ENCODE peak calls at places on chromosomes 3 and 15, in ten cellular contexts. K is lower lobe of right lung; Q is CD8-positive, alpha-beta memory T cell; W is heart left ventricle; L is CD8-positive, alpha-beta T cell; U is PC-9; B is AG04450; F is naive thymus-derived CD4-positive, alpha-beta T cell; Y is dorsolateral prefrontal cortex; I is lung. A is an unnamed sample.
A peak's percentile ranks its signal among the peaks of the same experiment; 100 is the strongest.

GRCh38 chr3:56919797-56920195 is 118.0 kb upstream of the ARHGEF3 start:
- DNase-seq in K (no peak), Q (peak; percentile 52), W (no peak), L (no peak), U (no peak), B (no peak), F (no peak), Y (no peak), I (no peak), A (no peak)

GRCh38 chr15:70935631-70936030 is 43.0 kb downstream of the LRRC49 start:
- DNase-seq in K (no peak), Q (no peak), W (no peak), L (no peak), U (no peak), B (no peak), F (no peak), Y (no peak), I (no peak), A (no peak)

GRCh38 chr3:187919018-187919417 is 173.8 kb upstream of the BCL6 start:
- DNase-seq in K (no peak), Q (peak; percentile 77), W (no peak), L (peak; percentile 64), U (no peak), B (no peak), F (peak; percentile 58), Y (no peak), I (no peak), A (no peak)

GRCh38 chr15:74382004-74382816 is 14.8 kb upstream of the CYP11A1 start:
- DNase-seq in K (peak; percentile 91), Q (peak; percentile 83), W (peak; percentile 90), L (peak; percentile 65), U (peak; percentile 62), B (no peak), F (peak; percentile 56), Y (peak; percentile 94), I (peak; percentile 85), A (peak; percentile 73)

GRCh38 chr3:106403746-106404145 is 534.9 kb upstream of the CBLB start:
- DNase-seq in K (no peak), Q (no peak), W (no peak), L (no peak), U (no peak), B (no peak), F (no peak), Y (no peak), I (no peak), A (no peak)

GRCh38 chr3:108408883-108409612 is 101.3 kb downstream of the MYH15 start:
- DNase-seq in K (peak; percentile 59), Q (no peak), W (no peak), L (no peak), U (no peak), B (no peak), F (no peak), Y (no peak), I (peak; percentile 68), A (no peak)

GRCh38 chr15:33113666-33114483 is 80.6 kb downstream of the FMN1 start:
- DNase-seq in K (no peak), Q (no peak), W (no peak), L (no peak), U (no peak), B (no peak), F (no peak), Y (no peak), I (no peak), A (no peak)

GRCh38 chr3:184868477-184868876 is 56.5 kb downstream of the VPS8 start:
- DNase-seq in K (no peak), Q (no peak), W (no peak), L (no peak), U (no peak), B (no peak), F (no peak), Y (no peak), I (no peak), A (no peak)

GRCh38 chr3:167491626-167492025 is 17.8 kb upstream of the SERPINI2 start:
- DNase-seq in K (no peak), Q (no peak), W (no peak), L (no peak), U (no peak), B (no peak), F (no peak), Y (no peak), I (no peak), A (no peak)

GRCh38 chr3:183958775-183959174 is 58.9 kb downstream of the ABCC5 start:
- DNase-seq in K (no peak), Q (no peak), W (no peak), L (no peak), U (peak; percentile 57), B (no peak), F (no peak), Y (no peak), I (no peak), A (peak; percentile 82)

GRCh38 chr3:108818404-108818803 is 4.2 kb upstream of the TRAT1 start:
- DNase-seq in K (no peak), Q (peak; percentile 78), W (no peak), L (peak; percentile 73), U (no peak), B (no peak), F (peak; percentile 76), Y (no peak), I (no peak), A (no peak)

GRCh38 chr15:31360158-31360561 is 33.5 kb downstream of the KLF13 start:
- DNase-seq in K (no peak), Q (no peak), W (no peak), L (no peak), U (no peak), B (no peak), F (no peak), Y (no peak), I (no peak), A (no peak)
- H3K27ac ChIP-seq in K (peak overlapping the region; percentile 93), Q (peak overlapping the region; percentile 90), W (peak overlapping the region; percentile 94), L (peak overlapping the region; percentile 91), U (no peak overlapping the region), B (no peak overlapping the region), F (peak overlapping the region; percentile 94), Y (peak overlapping the region; percentile 85), I (peak overlapping the region; percentile 42), A (no peak overlapping the region)

GRCh38 chr3:135623558-135623957 is 342.0 kb upstream of the PPP2R3A start:
- DNase-seq in K (no peak), Q (no peak), W (no peak), L (no peak), U (no peak), B (no peak), F (no peak), Y (no peak), I (no peak), A (no peak)

GRCh38 chr3:135622657-135623056 is 342.9 kb upstream of the PPP2R3A start:
- DNase-seq in K (no peak), Q (no peak), W (no peak), L (no peak), U (no peak), B (no peak), F (no peak), Y (no peak), I (no peak), A (no peak)

GRCh38 chr3:135621184-135621931 is 344.2 kb upstream of the PPP2R3A start:
- DNase-seq in K (no peak), Q (no peak), W (no peak), L (no peak), U (no peak), B (no peak), F (no peak), Y (no peak), I (no peak), A (no peak)

GRCh38 chr3:135618123-135618522 is 347.4 kb upstream of the PPP2R3A start:
- DNase-seq in K (no peak), Q (no peak), W (no peak), L (no peak), U (no peak), B (no peak), F (no peak), Y (no peak), I (no peak), A (no peak)

DNA sequence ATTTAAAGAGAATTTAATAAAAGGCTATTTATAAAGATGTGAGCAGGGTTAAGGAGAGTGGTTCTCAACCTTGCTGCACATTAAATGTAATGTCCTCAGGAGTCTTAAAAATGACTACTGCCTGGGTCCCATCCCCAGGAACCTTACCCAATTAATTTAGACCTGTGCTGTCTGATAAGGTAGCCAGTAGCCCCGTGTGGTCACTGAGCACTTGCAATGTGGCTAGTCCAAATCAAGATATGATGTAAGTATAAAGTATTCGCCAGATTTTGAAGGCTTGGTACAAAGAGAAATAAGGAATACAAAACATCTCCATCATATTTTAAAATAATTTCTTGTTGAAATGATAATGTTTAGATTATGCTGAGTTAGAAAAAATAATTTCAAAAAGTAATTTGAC is 343.3 kb upstream of the PPP2R3A start:
- DNase-seq in K (no peak), Q (no peak), W (no peak), L (no peak), U (no peak), B (no peak), F (no peak), Y (no peak), I (no peak), A (no peak)
- H3K27ac ChIP-seq in K (no peak overlapping the region), Q (no peak overlapping the region), W (no peak overlapping the region), L (no peak overlapping the region), U (no peak overlapping the region), B (no peak overlapping the region), F (no peak overlapping the region), Y (no peak overlapping the region), I (no peak overlapping the region), A (no peak overlapping the region)

DNA sequence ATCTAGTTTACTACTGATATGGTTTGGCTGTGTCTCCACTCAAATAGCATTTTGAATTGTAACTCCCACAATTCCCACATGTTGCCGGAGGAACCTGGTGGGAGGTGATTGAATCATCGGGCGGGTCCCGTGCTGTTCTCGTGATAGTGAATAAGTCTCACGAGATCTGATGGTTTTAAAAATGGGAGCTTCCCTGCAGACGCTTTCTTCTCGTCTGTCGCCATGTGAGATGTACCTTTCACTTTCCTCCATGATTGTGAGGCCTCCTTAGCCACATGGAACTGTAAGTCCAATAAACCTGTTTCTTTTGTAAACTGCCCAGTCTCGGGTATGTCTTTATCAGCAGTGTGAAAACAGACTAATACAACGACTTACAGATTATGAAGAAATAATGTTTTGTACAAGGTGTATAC is 35.6 kb upstream of the PYDC2 start:
- DNase-seq in K (no peak), Q (no peak), W (no peak), L (no peak), U (no peak), B (no peak), F (no peak), Y (no peak), I (no peak), A (no peak)
- H3K27ac ChIP-seq in K (no peak overlapping the region), Q (peak overlapping the region; percentile 15), W (no peak overlapping the region), L (no peak overlapping the region), U (no peak overlapping the region), B (no peak overlapping the region), F (no peak overlapping the region), Y (no peak overlapping the region), I (no peak overlapping the region), A (no peak overlapping the region)

GRCh38 chr3:30666564-30667249 is 60.3 kb downstream of the TGFBR2 start:
- DNase-seq in K (no peak), Q (no peak), W (no peak), L (no peak), U (no peak), B (no peak), F (peak; percentile 31), Y (no peak), I (no peak), A (no peak)
- H3K27ac ChIP-seq in K (peak overlapping the region; percentile 51), Q (no peak overlapping the region), W (peak overlapping the region; percentile 74), L (no peak overlapping the region), U (no peak overlapping the region), B (no peak overlapping the region), F (peak overlapping the region; percentile 72), Y (no peak overlapping the region), I (no peak overlapping the region), A (no peak overlapping the region)